ENCODE peak calls at places on chromosomes 1 and 21, in four cellular contexts. Y is uterus, L is fibroblast of the aortic adventitia, R is psoas muscle. F is an unnamed sample.

GRCh38 chr1:37995773-37996379 is 6.1 kb upstream of the SF3A3 start:
- DNase-seq in R (peak; percentile 93), L (peak; percentile 93), Y (peak; percentile 95), F (no peak)

GRCh38 chr1:23611601-23612327 is 52.5 kb upstream of the ID3 start:
- DNase-seq in L (no peak), Y (no peak), R (no peak), F (no peak)

GRCh38 chr1:82934069-82934468 is 1064.9 kb downstream of the TTLL7 start:
- DNase-seq in L (no peak), R (peak; percentile 35), Y (no peak), F (no peak)

GRCh38 chr1:6198646-6199297 is 623 bp downstream of the RPL22 start:
- DNase-seq in R (no peak), L (no peak), Y (no peak), F (no peak)

GRCh38 chr21:37028579-37028978 is 22.1 kb downstream of the RIPPLY3 start:
- DNase-seq in Y (no peak), R (no peak), L (peak; percentile 10), F (no peak)

GRCh38 chr21:31850886-31851285 is 21.9 kb upstream of the HUNK start:
- DNase-seq in Y (no peak), R (no peak), L (no peak), F (no peak)

GRCh38 chr1:72229893-72230292 is 52.4 kb downstream of the NEGR1 start:
- DNase-seq in R (no peak), L (peak; percentile 25), Y (no peak), F (no peak)

GRCh38 chr21:24590261-24590660 is 1017.0 kb downstream of the MRPL39 start:
- DNase-seq in R (no peak), Y (no peak), L (no peak), F (no peak)

GRCh38 chr1:244833734-244834595 is 1.5 kb upstream of the COX20 start:
- DNase-seq in R (peak; percentile 71), L (peak; percentile 73), Y (peak; percentile 45), F (peak; percentile 43)

GRCh38 chr1:105427543-105427942 is 1628.9 kb upstream of the PRMT6 start:
- DNase-seq in Y (no peak), L (no peak), R (no peak), F (no peak)

GRCh38 chr1:227798078-227798802 is 17.2 kb upstream of the PRSS38 start:
- DNase-seq in Y (no peak), L (no peak), R (no peak), F (no peak)

GRCh38 chr1:237525102-237525501 is 365.6 kb downstream of the ZP4 start:
- DNase-seq in R (no peak), Y (no peak), L (no peak), F (no peak)

GRCh38 chr1:230816018-230816417 is 52.3 kb downstream of the C1orf198 start:
- DNase-seq in R (no peak), L (no peak), Y (no peak), F (no peak)

GRCh38 chr1:18554597-18554996 is 73.9 kb downstream of the KLHDC7A start:
- DNase-seq in Y (no peak), R (no peak), L (no peak), F (no peak)

GRCh38 chr1:18554101-18554500 is 73.4 kb downstream of the KLHDC7A start:
- DNase-seq in Y (no peak), R (no peak), L (no peak), F (no peak)

GRCh38 chr1:18557621-18558465 is 72.8 kb upstream of the PAX7 start:
- DNase-seq in L (no peak), R (no peak), Y (no peak), F (peak; percentile 59)

GRCh38 chr1:18555036-18555435 is 74.3 kb downstream of the KLHDC7A start:
- DNase-seq in L (no peak), Y (no peak), R (no peak), F (no peak)

DNA sequence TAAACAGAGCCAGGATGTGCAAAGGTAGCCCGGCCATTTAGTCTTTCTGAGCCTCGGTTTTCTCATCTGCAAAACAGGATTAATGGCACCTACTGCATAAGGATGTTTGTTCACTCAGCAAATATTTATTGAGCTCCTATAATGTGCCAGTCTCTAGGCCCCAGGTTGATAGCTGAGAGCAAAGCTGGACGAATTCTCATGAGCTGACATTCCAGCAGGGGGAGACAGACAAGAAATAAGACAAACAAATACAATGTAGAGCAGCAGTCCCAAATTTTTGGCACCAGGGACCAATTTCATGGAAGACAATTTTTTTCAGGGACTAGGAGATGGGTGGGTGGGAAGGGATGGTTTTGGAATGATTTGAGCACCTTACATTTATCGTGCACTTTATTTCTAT is 74.3 kb upstream of the PAX7 start:
- DNase-seq in R (no peak), Y (no peak), L (peak; percentile 12), F (no peak)
- TF ChIP-seq CTCF in R (no peak), Y (no peak), L (no peak), F (peak; percentile 60)

DNA sequence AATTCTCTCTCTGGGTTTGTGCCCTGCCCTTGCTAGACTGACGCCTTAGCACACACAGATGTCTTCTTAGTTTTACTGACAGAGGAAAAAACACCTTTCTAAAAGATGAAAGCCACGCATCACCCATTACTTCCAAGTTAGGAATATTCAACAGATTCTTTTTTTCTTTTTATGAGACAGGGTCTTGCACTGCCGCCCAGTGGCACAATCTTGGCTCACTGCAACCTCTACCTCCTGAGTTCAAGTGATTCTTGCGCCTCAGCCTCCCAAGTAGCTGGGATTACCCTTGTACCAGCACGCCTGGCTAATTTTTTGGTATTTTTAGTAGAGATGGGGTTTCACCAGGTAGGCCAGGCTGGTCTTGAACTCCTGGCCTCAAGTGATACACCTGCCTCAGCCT is 169.2 kb downstream of the APP start:
- DNase-seq in Y (no peak), R (no peak), L (no peak), F (no peak)
- TF ChIP-seq CTCF in Y (no peak), R (no peak), L (no peak), F (no peak)

GRCh38 chr1:57832616-57833015 is 408.8 kb upstream of the DAB1 start:
- DNase-seq in L (no peak), R (no peak), Y (no peak), F (peak; percentile 1)

GRCh38 chr1:57839488-57839887 is 415.6 kb upstream of the DAB1 start:
- DNase-seq in R (no peak), L (no peak), Y (no peak), F (no peak)

GRCh38 chr1:57833296-57833695 is 409.4 kb upstream of the DAB1 start:
- DNase-seq in R (no peak), L (no peak), Y (no peak), F (no peak)

GRCh38 chr1:57839067-57839466 is 415.2 kb upstream of the DAB1 start:
- DNase-seq in Y (no peak), L (peak; percentile 26), R (no peak), F (no peak)

DNA sequence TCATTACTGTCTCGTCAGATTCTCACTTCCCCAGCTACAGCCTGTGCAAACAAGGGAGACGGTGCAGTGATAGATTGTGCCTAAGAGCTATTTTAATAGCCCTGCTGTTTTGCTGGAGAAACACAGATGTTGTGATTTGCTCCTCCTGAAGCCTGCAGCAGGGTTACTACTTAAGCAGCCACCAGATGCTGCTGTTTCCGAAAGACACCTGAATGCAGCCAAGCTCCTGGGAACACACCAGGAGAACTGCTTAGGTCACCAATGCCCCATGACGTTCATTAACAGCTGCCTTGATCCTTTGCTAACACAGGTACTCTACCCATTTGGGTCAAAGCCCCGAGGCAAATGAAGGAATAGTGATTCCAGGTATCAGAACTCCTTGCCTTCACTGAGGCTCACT is 411.8 kb upstream of the DAB1 start:
- DNase-seq in L (no peak), R (no peak), Y (no peak), F (no peak)
- TF ChIP-seq CTCF in L (no peak), R (no peak), Y (no peak), F (no peak)

GRCh38 chr1:18923721-18924610 is 21.6 kb upstream of the ALDH4A1 start:
- DNase-seq in Y (no peak), R (no peak), L (no peak), F (no peak)

GRCh38 chr1:18922848-18923475 is 20.6 kb upstream of the ALDH4A1 start:
- DNase-seq in Y (no peak), L (no peak), R (peak; percentile 62), F (no peak)

GRCh38 chr1:18921506-18922251 is 19.3 kb upstream of the ALDH4A1 start:
- DNase-seq in Y (no peak), R (no peak), L (peak; percentile 46), F (no peak)

GRCh38 chr1:18920931-18921330 is 18.6 kb upstream of the ALDH4A1 start:
- DNase-seq in Y (no peak), R (no peak), L (no peak), F (no peak)

GRCh38 chr1:18922319-18922726 is 20.0 kb upstream of the ALDH4A1 start:
- DNase-seq in L (peak; percentile 88), Y (peak; percentile 92), R (peak; percentile 86), F (no peak)
- TF ChIP-seq CTCF in L (peak; percentile 49), Y (no peak), R (no peak), F (no peak)

DNA sequence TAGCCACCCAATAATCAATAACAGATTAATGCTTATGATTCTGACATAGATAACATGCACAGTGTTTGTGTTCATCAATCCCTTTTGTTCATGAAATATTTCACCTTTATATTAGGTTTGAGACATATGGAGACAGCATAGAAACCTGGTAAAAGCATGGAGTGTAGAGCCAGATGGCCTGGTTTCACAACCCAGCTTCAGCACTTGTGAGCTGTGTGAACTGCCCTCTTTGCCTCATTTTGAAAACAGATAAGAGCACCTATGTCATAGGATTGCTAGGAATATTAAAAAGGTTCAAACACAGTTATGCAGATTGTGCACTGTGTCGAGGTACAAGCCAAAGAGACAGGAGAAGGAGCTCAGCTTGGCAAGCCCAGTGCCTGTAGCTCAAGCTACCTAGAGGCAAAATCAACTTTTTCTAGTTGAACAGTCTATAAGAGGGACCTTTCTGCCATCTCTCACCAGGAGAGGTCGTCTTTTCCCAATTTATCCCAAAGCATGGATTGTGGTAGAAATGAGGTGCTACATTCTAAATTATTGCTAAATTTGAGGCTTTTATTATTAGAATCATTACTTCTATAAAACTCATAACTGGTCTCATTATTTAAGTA is 5.0 kb downstream of the CHODL start:
- DNase-seq in R (no peak), Y (no peak), L (no peak), F (no peak)
- TF ChIP-seq CTCF in R (no peak), Y (no peak), L (no peak), F (peak; percentile 27)

GRCh38 chr1:183544598-183545297 is 45.5 kb downstream of the NCF2 start:
- DNase-seq in R (no peak), Y (no peak), L (no peak), F (no peak)

GRCh38 chr1:183548136-183548535 is 42.1 kb downstream of the NCF2 start:
- DNase-seq in R (no peak), L (no peak), Y (no peak), F (no peak)

GRCh38 chr1:183546427-183546826 is 43.8 kb downstream of the NCF2 start:
- DNase-seq in Y (no peak), L (peak; percentile 30), R (no peak), F (no peak)

DNA sequence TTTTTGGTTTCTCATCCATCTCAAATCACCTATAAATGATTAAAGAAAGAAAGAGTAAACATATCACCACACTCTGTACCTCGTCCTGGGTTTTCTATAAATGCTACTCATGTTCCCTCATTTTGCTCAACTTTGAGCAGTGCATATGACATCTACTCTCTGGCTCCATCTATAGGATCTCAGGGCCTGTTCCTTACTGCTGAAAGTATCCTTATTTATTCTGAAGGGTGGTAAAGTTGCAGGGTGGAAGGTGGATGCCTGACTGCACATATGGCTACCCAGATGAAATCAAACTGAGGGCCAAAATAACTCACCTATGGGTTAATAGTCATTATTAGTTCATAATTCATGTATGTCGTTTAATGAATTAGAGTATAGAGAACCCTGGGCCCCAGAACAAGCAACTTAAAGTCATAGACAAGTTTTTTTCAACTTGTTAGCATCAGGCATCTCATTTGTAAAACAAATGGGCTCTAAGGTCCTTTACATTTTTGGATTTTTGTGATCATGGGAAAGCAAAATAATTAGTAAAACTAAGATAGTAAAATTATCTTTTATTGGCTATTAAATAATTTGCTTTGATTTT is 46.5 kb downstream of the NCF2 start:
- DNase-seq in Y (no peak), L (peak; percentile 80), R (no peak), F (no peak)
- TF ChIP-seq CTCF in Y (peak; percentile 62), L (peak; percentile 87), R (peak; percentile 57), F (peak; percentile 76)